ENCODE peak calls at places on chromosome 10, in five cellular contexts. P is HEK293T, Y is colonic mucosa, R is endothelial cell, M is hypothalamus. Z is an unnamed sample.

GRCh38 chr10:26468291-26468690 is 30.1 kb downstream of the APBB1IP start:
- DNase-seq in Y (no peak), M (no peak), P (no peak), R (no peak), Z (no peak)

GRCh38 chr10:124710266-124710881 is 33.8 kb downstream of the FAM53B start:
- DNase-seq in P (no peak), R (no peak), M (no peak), Y (no peak), Z (no peak)

GRCh38 chr10:89337493-89337892 is 9.7 kb downstream of the IFIT3 start:
- DNase-seq in Y (no peak), M (no peak), R (no peak), P (no peak), Z (no peak)

GRCh38 chr10:28243923-28244322 is 58.9 kb downstream of the MPP7 start:
- DNase-seq in P (no peak), M (no peak), R (no peak), Y (no peak), Z (no peak)

GRCh38 chr10:42933454-42934340 is 143.2 kb upstream of the RET start:
- DNase-seq in M (no peak), P (no peak), Y (peak), R (peak), Z (no peak)

GRCh38 chr10:47176903-47177860 is 122.8 kb upstream of the GDF10 start:
- DNase-seq in M (no peak), P (no peak), Y (no peak), R (no peak), Z (no peak)

GRCh38 chr10:112409755-112410154 is 35.8 kb downstream of the ACSL5 start:
- DNase-seq in Y (no peak), R (no peak), M (no peak), P (no peak), Z (no peak)

GRCh38 chr10:111113238-111113960 is 36.6 kb downstream of the ADRA2A start:
- DNase-seq in Y (no peak), P (no peak), R (no peak), M (no peak), Z (no peak)

GRCh38 chr10:5976689-5977470 is 463 bp downstream of the IL15RA start:
- DNase-seq in P (peak), M (peak), R (peak), Y (peak), Z (no peak)

GRCh38 chr10:104582604-104582951 is 58.5 kb upstream of the SORCS3 start:
- DNase-seq in P (no peak), M (no peak), R (no peak), Y (no peak), Z (no peak)

GRCh38 chr10:3226960-3227724 is 54.6 kb upstream of the PITRM1 start:
- DNase-seq in P (no peak), Y (no peak), M (no peak), R (no peak), Z (no peak)

GRCh38 chr10:2463301-2463700 is 604.0 kb upstream of the PFKP start:
- DNase-seq in M (no peak), P (no peak), R (no peak), Y (no peak), Z (no peak)

GRCh38 chr10:78623577-78624215 is 445.1 kb upstream of the ZMIZ1 start:
- DNase-seq in M (peak), R (no peak), Y (no peak), P (no peak), Z (no peak)

GRCh38 chr10:59622320-59622901 is 87.2 kb downstream of the SLC16A9 start:
- DNase-seq in R (peak), Y (peak), M (peak), P (peak), Z (peak)